ENCODE peak calls at places on chromosomes 2 and 18, in nine cellular contexts. I is choroid plexus epithelial cell, G is SK-N-SH, K is PC-3, E is astrocyte of the spinal cord, O is psoas muscle, V is uterus, M is foreskin fibroblast, L is kidney. Y is an unnamed sample.

GRCh38 chr18:35572644-35573043 is 8.9 kb upstream of the GALNT1 start:
- DNase-seq in O (no peak), V (no peak), L (no peak), K (no peak), G (no peak), I (peak; percentile 33), M (no peak), E (peak; percentile 17), Y (no peak)

GRCh38 chr2:25234756-25235155 is 66.4 kb upstream of the POMC start:
- DNase-seq in I (no peak), V (no peak), M (no peak), O (no peak), E (no peak), L (peak; percentile 17), G (no peak), K (no peak), Y (no peak)

GRCh38 chr2:216516730-216517350 is 18.2 kb downstream of the RPL37A start:
- DNase-seq in I (peak; percentile 79), M (no peak), V (no peak), G (peak; percentile 63), E (peak; percentile 69), L (no peak), K (peak; percentile 77), O (no peak), Y (peak; percentile 69)

GRCh38 chr2:162041465-162041864 is 32.5 kb downstream of the DPP4 start:
- DNase-seq in M (no peak), E (no peak), V (no peak), G (no peak), I (no peak), O (no peak), L (no peak), K (no peak), Y (no peak)

GRCh38 chr2:148971547-148971946 is 67.0 kb upstream of the LYPD6B start:
- DNase-seq in L (no peak), I (no peak), K (no peak), O (no peak), M (no peak), V (no peak), E (no peak), G (no peak), Y (no peak)

GRCh38 chr2:234496835-234497591 is at the start of gene ARL4C:
- DNase-seq in O (peak; percentile 69), M (peak; percentile 76), I (peak; percentile 62), K (peak; percentile 57), G (peak; percentile 95), E (peak; percentile 84), L (peak; percentile 94), V (peak; percentile 67), Y (peak; percentile 69)

GRCh38 chr18:48979944-48980890 is 29.5 kb upstream of the SMAD7 start:
- DNase-seq in E (peak; percentile 27), M (no peak), V (no peak), G (no peak), K (no peak), O (no peak), L (no peak), I (peak; percentile 64), Y (no peak)

GRCh38 chr2:235495373-235496238 is 1.8 kb downstream of the AGAP1 start:
- DNase-seq in M (no peak), I (no peak), O (no peak), E (no peak), G (no peak), L (no peak), V (no peak), K (peak; percentile 38), Y (peak; percentile 36)

GRCh38 chr2:202782930-202783558 is 88.5 kb downstream of the ICA1L start:
- DNase-seq in E (no peak), V (no peak), M (no peak), K (no peak), G (no peak), I (no peak), L (no peak), O (no peak), Y (no peak)

GRCh38 chr18:68436485-68436884 is 278.4 kb downstream of the TMX3 start:
- DNase-seq in O (no peak), E (no peak), V (no peak), L (no peak), I (peak; percentile 73), M (peak; percentile 84), K (peak; percentile 65), G (no peak), Y (peak; percentile 28)

GRCh38 chr2:57097855-57098254 is 914.1 kb downstream of the CCDC85A start:
- DNase-seq in M (no peak), O (no peak), G (no peak), V (no peak), I (no peak), K (no peak), L (no peak), E (no peak), Y (no peak)

GRCh38 chr2:184765048-184765881 is 166.9 kb downstream of the ZNF804A start:
- DNase-seq in G (no peak), V (no peak), O (no peak), M (no peak), L (peak; percentile 20), E (peak; percentile 12), I (peak; percentile 11), K (no peak), Y (no peak)

GRCh38 chr2:164620873-164621760 is at the start of gene GRB14:
- DNase-seq in O (peak; percentile 44), E (peak; percentile 10), V (no peak), I (peak; percentile 36), K (peak; percentile 31), M (no peak), G (peak; percentile 90), L (peak; percentile 96), Y (peak; percentile 62)

GRCh38 chr18:9474103-9474982 is 970 bp upstream of the RALBP1 start:
- DNase-seq in E (no peak), O (no peak), K (peak; percentile 87), M (peak; percentile 72), V (peak; percentile 14), I (no peak), G (peak; percentile 81), L (peak; percentile 95), Y (peak; percentile 87)

GRCh38 chr2:207258191-207258991 is 92.6 kb upstream of the KLF7 start:
- DNase-seq in G (no peak), E (peak; percentile 99), V (peak; percentile 82), O (peak; percentile 58), K (peak; percentile 96), M (peak; percentile 98), L (peak; percentile 84), I (peak; percentile 98), Y (peak; percentile 86)

DNA sequence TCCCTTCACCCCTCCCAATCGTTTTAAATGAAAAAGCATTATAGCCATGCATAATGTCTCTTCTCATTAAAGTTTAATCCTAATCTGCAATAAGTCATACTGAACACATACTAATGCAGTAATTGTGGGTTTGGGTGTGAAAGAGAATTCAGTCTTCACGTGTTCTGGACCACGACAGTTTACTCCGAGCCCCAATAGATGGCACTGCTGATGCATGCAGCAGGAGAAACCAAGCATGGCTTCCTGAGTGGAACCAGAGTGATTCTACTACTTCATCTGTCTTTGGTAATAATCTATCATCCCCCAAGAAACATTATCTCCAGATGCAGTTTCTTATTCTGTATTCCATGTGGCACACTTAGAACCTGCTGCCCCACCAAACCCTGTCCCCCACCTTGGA is 47.0 kb upstream of the LAMA1 start:
- DNase-seq in O (no peak), I (peak; percentile 68), M (peak; percentile 27), V (no peak), G (no peak), L (no peak), E (no peak), K (peak; percentile 33), Y (no peak)
- TF ChIP-seq CTCF in O (peak; percentile 44), I (peak; percentile 72), M (peak; percentile 56), V (peak; percentile 31), G (peak; percentile 14), L (no peak), E (peak; percentile 38), K (peak; percentile 63), Y (no peak)

GRCh38 chr2:73920577-73921545 is 5.8 kb upstream of the DGUOK start:
- DNase-seq in G (peak; percentile 62), O (peak; percentile 21), I (peak; percentile 26), M (no peak), L (no peak), V (peak; percentile 25), E (no peak), K (no peak), Y (no peak)
- TF ChIP-seq CTCF in G (peak; percentile 31), O (no peak), I (peak; percentile 45), M (peak; percentile 3), L (no peak), V (no peak), E (peak; percentile 37), K (peak; percentile 36), Y (no peak)

GRCh38 chr2:67215214-67215613 is 181.9 kb upstream of the ETAA1 start:
- DNase-seq in I (peak; percentile 83), K (peak; percentile 74), L (no peak), E (peak; percentile 67), V (peak; percentile 36), M (peak; percentile 31), G (peak; percentile 69), O (no peak), Y (peak; percentile 17)

GRCh38 chr2:67215636-67216035 is 181.5 kb upstream of the ETAA1 start:
- DNase-seq in V (no peak), L (no peak), I (no peak), K (no peak), G (no peak), M (no peak), E (no peak), O (no peak), Y (no peak)

GRCh38 chr2:67213677-67214402 is 183.3 kb upstream of the ETAA1 start:
- DNase-seq in L (no peak), G (peak; percentile 41), E (no peak), M (no peak), K (no peak), O (no peak), I (no peak), V (no peak), Y (no peak)

GRCh38 chr2:67213270-67213670 is 183.9 kb upstream of the ETAA1 start:
- DNase-seq in G (peak; percentile 43), L (no peak), K (no peak), E (no peak), V (no peak), M (no peak), O (no peak), I (no peak), Y (no peak)

DNA sequence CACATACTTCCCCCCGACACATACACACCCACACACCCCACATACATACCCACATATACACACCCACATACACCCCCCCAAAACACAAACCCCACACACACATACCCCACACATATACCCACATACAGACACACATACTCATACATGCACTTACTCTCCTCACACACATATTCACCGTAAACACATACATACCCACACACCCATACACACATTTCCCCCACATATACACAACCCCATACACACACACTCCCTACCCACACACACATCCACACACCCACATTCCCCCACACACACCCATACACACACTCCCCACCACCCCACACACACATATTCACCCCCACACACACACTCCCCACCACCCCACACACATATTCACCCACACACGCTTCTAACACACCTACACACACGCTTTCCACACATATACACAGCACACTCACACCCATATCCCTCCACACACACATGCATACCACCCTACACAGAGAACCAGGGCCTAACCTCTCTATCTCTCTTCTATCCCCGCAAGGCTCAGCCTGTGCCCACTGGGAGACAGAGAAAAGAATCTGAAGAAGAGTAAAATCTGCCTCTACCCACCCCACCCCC is 182.4 kb upstream of the ETAA1 start:
- DNase-seq in M (no peak), L (no peak), V (no peak), G (peak; percentile 8), E (no peak), I (no peak), O (no peak), K (no peak), Y (no peak)
- TF ChIP-seq CTCF in M (no peak), L (no peak), V (no peak), G (no peak), E (no peak), I (no peak), O (no peak), K (no peak), Y (no peak)

GRCh38 chr2:226631187-226631586 is 168.4 kb downstream of the IRS1 start:
- DNase-seq in I (no peak), K (no peak), V (no peak), G (no peak), E (no peak), O (no peak), L (no peak), M (no peak), Y (no peak)
- TF ChIP-seq CTCF in I (no peak), K (no peak), V (no peak), G (no peak), E (no peak), O (no peak), L (no peak), M (no peak), Y (no peak)

Y was measured in RWPE1.